ENCODE peak calls at places on chromosome 10, in six cellular contexts. K is GM03348, R is SHP77, D is BJ, U is stromal cell of bone marrow, W is AML-193. E is an unnamed sample.

GRCh38 chr10:73873843-73874215 is 526 bp downstream of the CAMK2G start:
- DNase-seq in R (no peak), W (no peak), U (no peak), K (peak), D (no peak), E (peak)

GRCh38 chr10:101158101-101159058 is 27.3 kb downstream of the TLX1 start:
- DNase-seq in K (no peak), U (no peak), D (no peak), W (no peak), R (no peak), E (no peak)

GRCh38 chr10:71039551-71039950 is 151.2 kb upstream of the PCBD1 start:
- DNase-seq in D (no peak), U (no peak), R (no peak), W (no peak), K (no peak), E (no peak)

GRCh38 chr10:30931094-30931493 is 100.6 kb downstream of the ZNF438 start:
- DNase-seq in W (no peak), D (no peak), R (no peak), K (no peak), U (no peak), E (no peak)

GRCh38 chr10:99828464-99828863 is 46.0 kb downstream of the ABCC2 start:
- DNase-seq in U (no peak), K (no peak), R (no peak), W (no peak), D (no peak), E (no peak)

GRCh38 chr10:63518690-63519288 is 2.4 kb upstream of the REEP3 start:
- DNase-seq in K (no peak), U (no peak), R (no peak), D (no peak), W (no peak), E (no peak)

GRCh38 chr10:80702143-80702542 is 164.4 kb downstream of the SH2D4B start:
- DNase-seq in D (no peak), W (no peak), K (no peak), R (no peak), U (no peak), E (no peak)

GRCh38 chr10:17428616-17429097 is 25.7 kb downstream of the ST8SIA6 start:
- DNase-seq in W (no peak), K (no peak), D (no peak), U (no peak), R (no peak), E (no peak)

GRCh38 chr10:22477365-22478287 is 132.3 kb downstream of the SPAG6 start:
- DNase-seq in K (no peak), W (no peak), D (no peak), U (no peak), R (no peak), E (no peak)

GRCh38 chr10:48751730-48752129 is 67.1 kb downstream of the WDFY4 start:
- DNase-seq in K (no peak), U (no peak), R (no peak), D (no peak), W (no peak), E (no peak)

GRCh38 chr10:69406816-69407580 is 9.7 kb downstream of the TACR2 start:
- DNase-seq in U (no peak), D (no peak), K (no peak), W (no peak), R (no peak), E (no peak)

GRCh38 chr10:114708717-114709352 is 50.8 kb upstream of the ABLIM1 start:
- DNase-seq in W (no peak), U (no peak), K (peak), D (peak), R (no peak), E (no peak)

GRCh38 chr10:90227259-90227658 is 525.9 kb downstream of the KIF20B start:
- DNase-seq in R (no peak), K (no peak), D (peak), W (no peak), U (peak), E (no peak)

GRCh38 chr10:132551093-132551807 is 13.7 kb downstream of the INPP5A start:
- DNase-seq in W (peak), R (peak), U (no peak), D (no peak), K (no peak), E (peak)

GRCh38 chr10:22550732-22551131 is 163.6 kb downstream of the PIP4K2A start:
- DNase-seq in W (peak), K (peak), R (peak), U (peak), D (no peak), E (peak)

GRCh38 chr10:16521311-16522016 is at the start of gene C1QL3:
- DNase-seq in W (no peak), K (peak), D (no peak), R (no peak), U (no peak), E (peak)

GRCh38 chr10:114928818-114929217 is 9.2 kb upstream of the TRUB1 start:
- DNase-seq in U (no peak), W (no peak), D (no peak), K (no peak), R (no peak), E (no peak)